ENCODE peak calls at places on chromosomes 4 and X, in six cellular contexts. V is OCI-LY7, L is HFF-Myc, J is dorsolateral prefrontal cortex, E is epithelial cell of esophagus, B is mucosa of descending colon. U is an unnamed sample.

GRCh38 chrX:44305921-44306320 is 37.6 kb downstream of the EFHC2 start:
- DNase-seq in J (no peak), L (no peak), V (no peak), E (no peak), B (peak; percentile 19), U (no peak)

GRCh38 chr4:20320232-20320631 is 68.5 kb downstream of the SLIT2 start:
- DNase-seq in L (no peak), V (no peak), E (no peak), J (no peak), B (no peak), U (no peak)

GRCh38 chrX:151919610-151920009 is 6.9 kb downstream of the MAGEA4 start:
- DNase-seq in L (no peak), V (no peak), J (no peak), E (no peak), B (no peak), U (no peak)

GRCh38 chr4:2339458-2340271 is 77.8 kb upstream of the MXD4 start:
- DNase-seq in V (no peak), J (no peak), L (no peak), E (no peak), B (no peak), U (peak; percentile 70)

GRCh38 chrX:9928083-9928482 is 39.1 kb upstream of the CLDN34 start:
- DNase-seq in L (no peak), B (no peak), V (no peak), J (peak; percentile 40), E (no peak), U (peak; percentile 89)

GRCh38 chrX:143635915-143636314 is at the start of gene SLITRK4:
- DNase-seq in B (no peak), J (peak; percentile 26), L (no peak), E (no peak), V (no peak), U (peak; percentile 51)

GRCh38 chr4:181643466-181643865 is 599.7 kb upstream of the TENM3 start:
- DNase-seq in L (no peak), E (peak; percentile 8), B (no peak), J (no peak), V (no peak), U (no peak)

GRCh38 chr4:76781698-76782595 is 116.0 kb downstream of the SOWAHB start:
- DNase-seq in V (no peak), B (no peak), L (peak; percentile 99), J (no peak), E (peak; percentile 99), U (no peak)

GRCh38 chrX:52811065-52811625 is at the start of gene XAGE5:
- DNase-seq in L (no peak), B (no peak), V (no peak), J (no peak), E (no peak), U (no peak)

GRCh38 chr4:156294577-156294976 is 340.9 kb upstream of the CTSO start:
- DNase-seq in B (peak; percentile 3), L (peak; percentile 38), J (no peak), V (no peak), E (peak; percentile 84), U (peak; percentile 22)

GRCh38 chr4:114601304-114602052 is 2.9 kb downstream of the UGT8 start:
- DNase-seq in J (no peak), L (no peak), B (no peak), V (peak; percentile 75), E (no peak), U (no peak)

GRCh38 chr4:31518796-31519250 is 798.7 kb downstream of the PCDH7 start:
- DNase-seq in J (no peak), V (no peak), E (peak; percentile 78), B (no peak), L (no peak), U (no peak)

GRCh38 chr4:2364654-2365053 is 53.8 kb downstream of the ZFYVE28 start:
- DNase-seq in E (peak; percentile 39), L (no peak), V (no peak), B (peak; percentile 28), J (no peak), U (no peak)

GRCh38 chr4:40502936-40503335 is 126.7 kb downstream of the RBM47 start:
- DNase-seq in V (peak; percentile 33), E (peak; percentile 36), J (no peak), L (no peak), B (no peak), U (no peak)

GRCh38 chr4:16785800-16786527 is 112.5 kb downstream of the LDB2 start:
- DNase-seq in L (peak; percentile 25), J (no peak), B (no peak), V (no peak), E (no peak), U (no peak)

GRCh38 chrX:83469551-83469950 is 38.5 kb upstream of the POU3F4 start:
- DNase-seq in L (no peak), B (peak; percentile 34), V (peak; percentile 66), J (peak; percentile 15), E (peak; percentile 10), U (peak; percentile 10)

GRCh38 chrX:120301497-120301896 is 9.8 kb downstream of the TMEM255A start:
- DNase-seq in V (no peak), J (no peak), E (no peak), L (no peak), B (no peak), U (no peak)
- H3K4me3 ChIP-seq in V (peak overlapping the region; percentile 57), J (no peak overlapping the region), E (no peak overlapping the region), L (no peak overlapping the region), B (no peak overlapping the region), U (no peak overlapping the region)

DNA sequence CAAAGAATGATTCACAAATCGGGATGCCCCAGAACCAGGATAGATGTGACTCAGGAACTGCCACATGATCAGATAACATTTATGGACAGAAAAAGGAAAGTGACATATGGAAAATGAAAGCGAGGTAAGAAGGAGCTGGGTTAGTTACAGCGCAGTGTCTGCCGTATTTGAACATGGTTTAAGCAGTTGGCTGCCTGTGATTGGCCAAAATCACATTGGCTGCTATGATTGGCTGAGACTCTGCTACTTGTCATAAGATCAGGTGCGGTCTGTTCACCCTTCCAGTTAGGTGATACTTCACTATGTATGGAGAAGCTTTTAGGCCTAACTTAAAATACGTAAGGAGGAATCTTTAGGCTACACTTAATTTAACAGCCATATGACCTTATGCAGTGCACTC is 322.7 kb upstream of the HAND2 start:
- DNase-seq in B (no peak), J (no peak), L (no peak), E (no peak), V (no peak), U (no peak)
- H3K4me3 ChIP-seq in B (no peak overlapping the region), J (no peak overlapping the region), L (no peak overlapping the region), E (no peak overlapping the region), V (no peak overlapping the region), U (no peak overlapping the region)

DNA sequence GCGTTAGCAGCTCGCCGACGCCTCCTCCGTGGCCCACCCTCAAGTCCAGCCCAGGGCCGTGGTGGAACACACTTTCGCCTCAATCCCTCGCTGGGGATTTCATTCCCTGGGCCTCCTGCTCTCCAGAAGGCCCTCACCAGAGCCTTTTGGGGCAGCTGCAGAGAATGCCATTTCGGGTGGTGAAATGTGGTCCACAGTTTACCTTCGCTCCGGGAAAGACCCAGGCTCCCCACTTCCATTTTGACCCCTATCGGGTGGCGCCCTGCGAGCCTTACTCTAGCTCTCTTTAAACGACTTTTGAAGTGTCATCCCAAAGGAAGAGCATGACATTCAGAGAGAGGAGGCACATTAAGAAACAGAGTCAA is 496 bp downstream of the SH2D1A start:
- DNase-seq in B (no peak), L (no peak), V (no peak), J (no peak), E (no peak), U (no peak)
- H3K4me3 ChIP-seq in B (no peak overlapping the region), L (no peak overlapping the region), V (peak overlapping the region; percentile 52), J (no peak overlapping the region), E (no peak overlapping the region), U (no peak overlapping the region)

GRCh38 chr4:112898357-112899141 is 150.9 kb upstream of the ANK2 start:
- DNase-seq in E (peak; percentile 16), L (no peak), J (no peak), V (no peak), B (no peak), U (no peak)
- H3K4me3 ChIP-seq in E (no peak overlapping the region), L (no peak overlapping the region), J (no peak overlapping the region), V (no peak overlapping the region), B (no peak overlapping the region), U (no peak overlapping the region)

GRCh38 chr4:42148453-42148852 is 4.0 kb downstream of the BEND4 start:
- DNase-seq in L (no peak), E (no peak), B (no peak), J (no peak), V (peak; percentile 10), U (no peak)

GRCh38 chr4:42151568-42152506 is 618 bp downstream of the BEND4 start:
- DNase-seq in E (peak; percentile 11), L (no peak), B (peak; percentile 22), J (no peak), V (peak; percentile 91), U (peak; percentile 97)

GRCh38 chr4:42150653-42151567 is 1.5 kb downstream of the BEND4 start:
- DNase-seq in J (no peak), V (peak; percentile 78), B (peak; percentile 1), L (no peak), E (no peak), U (peak; percentile 59)

GRCh38 chr4:42149004-42149403 is 3.5 kb downstream of the BEND4 start:
- DNase-seq in E (no peak), J (no peak), V (peak; percentile 24), B (no peak), L (no peak), U (peak; percentile 32)

DNA sequence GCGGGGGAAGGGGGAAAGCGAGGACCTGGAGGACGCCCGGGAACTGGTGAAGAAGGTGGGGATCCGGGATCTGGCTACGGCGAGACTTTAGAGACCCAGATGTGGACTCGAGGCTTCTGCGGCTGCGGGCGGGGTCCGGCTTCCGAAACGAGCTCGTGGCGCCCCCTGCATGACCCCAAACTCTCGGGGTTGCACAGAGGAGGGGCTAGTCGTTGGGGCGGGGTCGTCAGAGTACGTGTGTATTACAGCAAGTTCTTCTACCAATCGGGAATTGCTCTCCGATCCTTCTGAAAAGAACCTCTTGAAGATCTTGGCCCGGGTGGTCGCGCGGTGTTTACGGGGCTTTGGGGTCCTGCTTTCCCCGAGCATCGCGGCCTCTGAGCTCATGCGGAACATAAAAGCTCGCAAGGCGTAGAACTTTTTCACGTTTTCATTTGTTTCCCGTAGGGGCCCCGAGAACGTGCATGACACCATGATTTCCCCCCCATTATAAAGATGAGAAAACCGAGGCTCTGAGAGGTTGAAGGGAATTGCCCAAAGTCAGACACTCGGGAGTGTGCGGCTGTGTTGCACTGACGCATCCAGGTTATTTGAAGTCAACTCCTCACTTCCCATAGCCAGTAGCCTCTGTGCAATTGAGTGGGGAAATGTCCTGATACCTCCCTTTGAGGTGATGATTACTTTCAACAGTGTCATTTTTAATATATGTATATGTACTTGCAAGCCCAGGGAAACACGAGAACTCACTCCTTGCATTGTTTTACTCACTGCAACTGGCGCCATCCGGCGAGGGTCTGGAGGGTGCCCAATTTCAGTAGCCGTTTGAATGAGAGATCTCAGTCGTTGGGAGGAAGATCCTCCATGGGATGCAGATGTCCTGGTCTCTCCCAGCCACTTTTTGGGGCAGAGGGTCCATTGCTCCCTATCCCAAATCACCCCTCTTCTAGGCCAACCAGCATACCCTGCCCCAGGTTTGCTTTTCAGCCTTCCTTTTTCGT is at the start of gene BEND4:
- DNase-seq in L (no peak), J (no peak), E (no peak), V (peak; percentile 83), B (peak; percentile 12), U (peak; percentile 51)
- H3K4me3 ChIP-seq in L (no peak within 1 kb of the TSS), J (peak within 1 kb of the TSS; percentile 66), E (no peak within 1 kb of the TSS), V (peak within 1 kb of the TSS; percentile 82), B (no peak within 1 kb of the TSS), U (peak within 1 kb of the TSS; percentile 66)

GRCh38 chr4:121749225-121749624 is 15.7 kb downstream of the SMIM43 start:
- DNase-seq in L (no peak), B (no peak), V (no peak), J (no peak), E (no peak), U (peak; percentile 55)
- H3K4me3 ChIP-seq in L (no peak overlapping the region), B (no peak overlapping the region), V (no peak overlapping the region), J (no peak overlapping the region), E (no peak overlapping the region), U (no peak overlapping the region)

U was measured in H7.